ENCODE peak calls at places on chromosomes 16 and 17, in seven cellular contexts. U, E, I, M, P, J and A are unnamed samples.

GRCh38 chr17:8359769-8360168 is 16.7 kb downstream of the KRABD2 start:
- DNase-seq in I (no peak), U (no peak), P (no peak), J (peak; percentile 38), E (no peak), M (no peak), A (no peak)

GRCh38 chr17:74760404-74761105 is 12.1 kb downstream of the NHERF1 start:
- DNase-seq in J (peak; percentile 71), I (peak; percentile 98), M (no peak), E (no peak), P (no peak), U (no peak), A (no peak)

GRCh38 chr17:65634533-65634932 is 73.1 kb upstream of the AXIN2 start:
- DNase-seq in E (no peak), P (peak; percentile 62), J (no peak), I (no peak), M (no peak), U (no peak), A (no peak)

GRCh38 chr17:81813861-81814683 is 10.1 kb downstream of the GCGR start:
- DNase-seq in P (no peak), J (no peak), I (no peak), E (no peak), U (no peak), M (no peak), A (no peak)

GRCh38 chr17:74852237-74853047 is 7.2 kb downstream of the GRIN2C start:
- DNase-seq in P (peak; percentile 67), J (peak; percentile 89), I (peak; percentile 81), M (peak; percentile 71), E (no peak), U (no peak), A (no peak)

GRCh38 chr16:15949210-15950166 is at the start of gene ABCC1:
- DNase-seq in E (peak; percentile 74), U (no peak), P (peak; percentile 60), I (peak; percentile 95), M (no peak), J (peak; percentile 87), A (peak; percentile 77)

GRCh38 chr16:30904114-30904780 is 7.8 kb downstream of the CTF1 start:
- DNase-seq in M (no peak), U (no peak), P (no peak), I (no peak), J (no peak), E (no peak), A (no peak)

GRCh38 chr16:984736-985135 is 3.2 kb downstream of the SOX8 start:
- DNase-seq in J (no peak), P (no peak), M (no peak), U (no peak), E (no peak), I (peak; percentile 43), A (no peak)

GRCh38 chr17:43353364-43353763 is 45.4 kb upstream of the ARL4D start:
- DNase-seq in I (no peak), P (no peak), E (no peak), J (no peak), M (no peak), U (no peak), A (no peak)

GRCh38 chr16:88208112-88208511 is 174.6 kb upstream of the ZNF469 start:
- DNase-seq in P (no peak), E (no peak), U (no peak), J (no peak), I (no peak), M (no peak), A (no peak)

GRCh38 chr17:83122834-83123233 is 43.4 kb downstream of the METRNL start:
- DNase-seq in P (no peak), U (no peak), M (no peak), J (no peak), E (no peak), I (no peak), A (no peak)

GRCh38 chr17:81551458-81552243 is 502 bp downstream of the FAAP100 start:
- DNase-seq in I (peak; percentile 85), U (no peak), E (peak; percentile 59), M (no peak), J (peak; percentile 77), P (peak; percentile 47), A (no peak)

GRCh38 chr16:71645450-71645849 is 19.5 kb downstream of the MARVELD3 start:
- DNase-seq in E (no peak), I (peak; percentile 44), J (peak; percentile 60), M (no peak), P (peak; percentile 67), U (no peak), A (no peak)

GRCh38 chr17:29914819-29915537 is 15.1 kb downstream of the SSH2 start:
- DNase-seq in P (no peak), U (no peak), I (no peak), J (no peak), E (no peak), M (no peak), A (no peak)

GRCh38 chr17:21218101-21218500 is 4.1 kb upstream of the TMEM11 start:
- DNase-seq in I (peak; percentile 54), E (no peak), U (no peak), M (no peak), P (no peak), J (peak; percentile 28), A (no peak)

GRCh38 chr16:70696952-70697600 is 11.2 kb upstream of the MTSS2 start:
- DNase-seq in P (no peak), E (no peak), J (no peak), I (no peak), U (no peak), M (no peak), A (no peak)

GRCh38 chr17:1228752-1229353 is 41.4 kb upstream of the BHLHA9 start:
- DNase-seq in E (peak; percentile 43), M (no peak), J (no peak), I (peak; percentile 72), U (no peak), P (no peak), A (peak; percentile 48)

GRCh38 chr17:265726-266125 is 84.3 kb upstream of the DOC2B start:
- DNase-seq in E (no peak), M (no peak), I (no peak), U (no peak), J (no peak), P (no peak), A (no peak)

GRCh38 chr17:4676777-4677176 is 27.2 kb downstream of the PELP1 start:
- DNase-seq in J (no peak), U (no peak), M (no peak), E (no peak), I (no peak), P (no peak), A (no peak)
- TF ChIP-seq TAF1 in J (no peak), U (no peak), M (no peak), E (no peak), I (no peak), P (no peak), A (no peak)

DNA sequence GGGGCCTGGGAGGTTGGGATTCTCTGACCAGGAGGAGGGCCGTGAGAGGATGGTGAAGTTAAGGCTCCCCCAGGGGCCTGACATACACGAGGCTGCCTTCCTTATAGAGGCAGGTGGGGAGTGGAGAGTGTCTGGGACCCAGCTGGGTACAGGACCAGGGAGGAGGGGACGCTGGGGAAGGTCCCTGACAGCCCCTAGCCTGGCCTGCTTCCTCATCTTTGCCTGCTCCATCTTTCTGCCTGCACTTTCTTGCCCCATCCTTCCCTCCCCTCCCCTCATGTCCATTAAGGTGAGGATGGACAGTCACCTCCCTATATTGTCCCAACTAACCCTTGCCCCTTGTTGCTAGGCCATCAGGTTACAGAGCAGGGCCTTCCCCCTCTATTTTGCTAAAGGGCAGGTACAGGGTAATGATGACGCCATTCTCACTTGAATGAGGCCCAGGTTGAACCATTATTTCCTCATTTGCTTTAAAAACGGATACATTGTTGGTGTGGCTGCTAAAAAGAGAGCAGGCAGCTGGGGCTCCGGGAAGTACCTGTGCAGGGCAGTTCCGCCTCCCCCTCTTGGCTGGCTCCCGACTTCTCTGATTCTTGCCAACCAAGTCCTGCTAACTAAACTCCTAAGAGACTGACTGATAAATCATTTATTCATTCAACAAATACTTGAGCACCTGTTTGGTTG is 1.3 kb downstream of the C17orf99 start:
- DNase-seq in E (no peak), U (peak; percentile 85), M (no peak), I (no peak), P (no peak), J (no peak), A (no peak)
- TF ChIP-seq TAF1 in E (no peak), U (no peak), M (no peak), I (no peak), P (no peak), J (no peak), A (no peak)

GRCh38 chr16:22694887-22695382 is 119.0 kb upstream of the HS3ST2 start:
- DNase-seq in I (no peak), P (no peak), E (no peak), U (no peak), J (no peak), M (no peak), A (no peak)

GRCh38 chr16:22688930-22689329 is 125.0 kb upstream of the HS3ST2 start:
- DNase-seq in I (no peak), M (no peak), U (no peak), J (no peak), P (no peak), E (no peak), A (no peak)

GRCh38 chr16:22692916-22693646 is 120.9 kb upstream of the HS3ST2 start:
- DNase-seq in J (no peak), M (no peak), E (no peak), I (no peak), U (no peak), P (no peak), A (no peak)

GRCh38 chr16:22693670-22694340 is 120.2 kb upstream of the HS3ST2 start:
- DNase-seq in J (no peak), E (no peak), U (no peak), I (no peak), P (no peak), M (no peak), A (no peak)

DNA sequence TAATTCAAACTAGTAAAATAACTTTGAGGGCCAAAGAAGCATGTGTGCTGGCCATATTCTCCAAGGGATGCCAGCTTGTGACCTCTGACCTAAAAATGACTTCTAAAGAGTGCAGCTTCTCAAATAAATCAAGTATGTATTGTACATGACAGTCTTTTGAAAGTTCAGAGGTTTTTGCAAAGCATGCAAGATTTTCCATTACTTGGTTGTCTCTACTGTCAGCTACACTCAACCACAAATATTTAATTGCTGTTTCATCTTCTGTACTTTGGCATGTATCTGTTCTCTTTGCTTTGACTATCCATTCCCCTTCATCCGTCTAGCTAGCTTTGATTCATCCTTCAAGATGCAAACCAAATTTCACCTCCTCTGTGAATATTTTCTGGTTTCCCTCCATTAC is 121.9 kb upstream of the HS3ST2 start:
- DNase-seq in J (no peak), E (no peak), M (no peak), P (no peak), U (no peak), I (no peak), A (no peak)
- TF ChIP-seq TAF1 in J (no peak), E (no peak), M (no peak), P (no peak), U (no peak), I (no peak), A (no peak)

DNA sequence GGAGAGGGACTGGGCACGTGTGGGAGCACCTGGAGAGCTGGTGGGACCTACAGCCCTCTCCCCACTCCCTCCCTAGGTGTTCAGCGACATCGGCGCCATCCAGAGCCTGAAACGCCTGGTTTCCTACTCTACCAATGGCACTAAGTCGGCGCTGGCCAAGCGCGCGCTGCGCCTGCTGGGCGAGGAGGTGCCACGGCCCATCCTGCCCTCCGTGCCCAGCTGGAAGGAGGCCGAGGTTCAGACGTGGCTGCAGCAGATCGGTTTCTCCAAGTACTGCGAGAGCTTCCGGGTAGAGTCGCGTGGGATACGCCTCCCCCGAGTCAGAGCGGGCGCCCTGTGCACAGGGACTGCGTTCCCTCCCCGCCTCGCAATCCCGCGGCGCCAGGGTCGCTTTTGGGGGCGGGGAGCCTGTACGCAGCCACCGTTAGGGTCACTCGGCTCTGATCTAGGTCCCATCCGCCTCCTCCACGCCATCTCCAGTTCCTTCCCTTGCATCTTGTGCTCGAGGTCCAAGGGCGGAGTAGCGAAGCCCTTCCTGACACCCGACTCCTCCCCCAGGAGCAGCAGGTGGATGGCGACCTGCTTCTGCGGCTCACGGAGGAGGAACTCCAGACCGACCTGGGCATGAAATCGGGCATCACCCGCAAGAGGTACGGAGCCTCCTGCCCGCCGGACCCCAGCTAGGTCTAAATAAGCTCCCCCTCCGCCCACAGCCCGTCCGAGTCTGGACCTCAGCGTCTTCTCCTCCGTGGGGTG is 13.0 kb downstream of the SARM1 start:
- DNase-seq in U (no peak), M (no peak), E (peak; percentile 67), P (no peak), J (no peak), I (no peak), A (peak; percentile 48)
- TF ChIP-seq TAF1 in U (peak; percentile 33), M (peak; percentile 5), E (peak; percentile 20), P (no peak), J (no peak), I (no peak), A (no peak)